ENCODE peak calls at places on chromosomes 3 and 15, in ten cellular contexts. V is choroid plexus epithelial cell; W is fibroblast of mammary gland; D is body of pancreas; A is epithelial cell of esophagus; P is right lobe of liver; X is CD8-positive, alpha-beta memory T cell; H is Panc1; F is psoas muscle; K is mammary epithelial cell. N is an unnamed sample.

GRCh38 chr15:78177447-78177873 is 28.3 kb downstream of the IDH3A start:
- DNase-seq in V (peak), W (peak), D (peak), A (peak), P (no peak), X (no peak), H (peak), F (peak), K (no peak), N (peak)

GRCh38 chr3:110504401-110504800 is 567.2 kb upstream of the NECTIN3 start:
- DNase-seq in V (no peak), W (no peak), D (no peak), A (peak), P (no peak), X (no peak), H (no peak), F (no peak), K (no peak), N (no peak)

GRCh38 chr15:39131605-39132004 is 449.3 kb upstream of the THBS1 start:
- DNase-seq in V (no peak), W (peak), D (no peak), A (peak), P (no peak), X (no peak), H (no peak), F (no peak), K (no peak), N (no peak)

GRCh38 chr15:90845201-90845949 is 23.0 kb upstream of the FURIN start:
- DNase-seq in V (peak), W (peak), D (no peak), A (peak), P (no peak), X (no peak), H (peak), F (no peak), K (peak), N (no peak)

GRCh38 chr3:151299006-151299405 is 17.6 kb downstream of the GPR87 start:
- DNase-seq in V (no peak), W (no peak), D (no peak), A (no peak), P (no peak), X (no peak), H (no peak), F (no peak), K (no peak), N (no peak)

GRCh38 chr15:67010898-67011619 is 54.3 kb upstream of the SMAD3 start:
- DNase-seq in V (peak), W (no peak), D (no peak), A (no peak), P (no peak), X (no peak), H (no peak), F (no peak), K (no peak), N (no peak)

GRCh38 chr3:11899826-11900225 is 53.1 kb upstream of the TAMM41 start:
- DNase-seq in V (no peak), W (no peak), D (no peak), A (no peak), P (no peak), X (no peak), H (no peak), F (no peak), K (no peak), N (no peak)

GRCh38 chr3:152611905-152612304 is 223.0 kb upstream of the P2RY1 start:
- DNase-seq in V (no peak), W (no peak), D (no peak), A (no peak), P (no peak), X (no peak), H (no peak), F (no peak), K (no peak), N (no peak)

GRCh38 chr3:40317061-40317676 is 7.7 kb downstream of the EIF1B start:
- DNase-seq in V (peak), W (peak), D (peak), A (peak), P (no peak), X (peak), H (peak), F (no peak), K (peak), N (no peak)

GRCh38 chr3:142987707-142988106 is 13.7 kb upstream of the U2SURP start:
- DNase-seq in V (peak), W (peak), D (no peak), A (peak), P (no peak), X (no peak), H (no peak), F (peak), K (peak), N (no peak)

GRCh38 chr15:63348392-63348791 is 33.3 kb downstream of the CA12 start:
- DNase-seq in V (peak), W (peak), D (peak), A (peak), P (no peak), X (no peak), H (no peak), F (peak), K (peak), N (no peak)

GRCh38 chr15:65326109-65326508 is 21.6 kb downstream of the RNU5B-1 start:
- DNase-seq in V (peak), W (peak), D (peak), A (peak), P (no peak), X (no peak), H (no peak), F (peak), K (no peak), N (no peak)

GRCh38 chr3:27802425-27802824 is 80.3 kb upstream of the EOMES start:
- DNase-seq in V (no peak), W (no peak), D (no peak), A (no peak), P (no peak), X (no peak), H (no peak), F (no peak), K (no peak), N (no peak)

GRCh38 chr15:80835338-80835737 is 56.2 kb downstream of the CEMIP start:
- DNase-seq in V (no peak), W (no peak), D (no peak), A (no peak), P (no peak), X (no peak), H (no peak), F (no peak), K (no peak), N (no peak)

GRCh38 chr3:131796558-131796957 is 238.3 kb downstream of the CPNE4 start:
- DNase-seq in V (no peak), W (no peak), D (no peak), A (no peak), P (no peak), X (no peak), H (no peak), F (no peak), K (no peak), N (peak)
- H3K4me3 ChIP-seq in V (no peak), W (no peak), D (no peak), A (no peak), P (no peak), X (no peak), H (no peak), F (no peak), K (no peak), N (no peak)

DNA sequence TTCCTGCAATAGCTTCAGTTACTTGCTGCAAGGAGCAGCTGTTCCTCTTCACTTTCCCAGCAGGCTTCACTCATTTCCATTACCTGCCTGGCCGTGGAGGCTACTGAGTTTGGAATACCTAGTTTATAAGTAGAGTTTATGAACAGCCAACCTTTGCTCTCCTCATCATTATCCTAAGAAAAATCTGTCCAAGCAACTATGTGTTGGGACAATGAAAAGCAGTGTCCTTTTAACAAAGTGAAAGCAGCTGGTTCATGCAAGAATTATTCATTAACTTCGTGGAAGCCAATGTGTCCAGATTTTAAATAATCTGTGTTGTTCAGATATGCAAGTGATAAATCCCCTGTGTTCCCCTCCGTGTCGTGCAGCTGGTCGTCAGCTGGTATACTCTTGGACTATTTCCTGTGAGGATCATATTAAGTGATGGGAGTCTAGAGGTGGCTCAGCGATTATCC is 39.3 kb upstream of the SSR3 start:
- DNase-seq in V (no peak), W (no peak), D (peak), A (no peak), P (no peak), X (no peak), H (no peak), F (no peak), K (no peak), N (no peak)
- H3K4me3 ChIP-seq in V (no peak), W (no peak), D (no peak), A (no peak), P (no peak), X (no peak), H (no peak), F (peak), K (no peak), N (no peak)

GRCh38 chr3:52408466-52408865 is 36.4 kb downstream of the SEMA3G start:
- DNase-seq in V (no peak), W (no peak), D (peak), A (no peak), P (no peak), X (no peak), H (no peak), F (peak), K (no peak), N (no peak)
- H3K4me3 ChIP-seq in V (no peak), W (peak), D (no peak), A (peak), P (no peak), X (peak), H (peak), F (peak), K (peak), N (no peak)

GRCh38 chr3:37590328-37591079 is 271.2 kb upstream of the CTDSPL start:
- DNase-seq in V (no peak), W (peak), D (peak), A (no peak), P (peak), X (no peak), H (no peak), F (peak), K (no peak), N (no peak)
- H3K4me3 ChIP-seq in V (no peak), W (no peak), D (no peak), A (no peak), P (no peak), X (no peak), H (no peak), F (no peak), K (no peak), N (no peak)

GRCh38 chr3:159854500-159855124 is 134.0 kb upstream of the IL12A start:
- DNase-seq in V (peak), W (peak), D (no peak), A (peak), P (no peak), X (no peak), H (peak), F (peak), K (peak), N (no peak)
- H3K4me3 ChIP-seq in V (peak), W (peak), D (no peak), A (no peak), P (no peak), X (no peak), H (peak), F (peak), K (no peak), N (no peak)

GRCh38 chr15:84599906-84600305 is 903 bp upstream of the ZSCAN2 start:
- DNase-seq in V (no peak), W (no peak), D (no peak), A (no peak), P (peak), X (no peak), H (no peak), F (no peak), K (no peak), N (no peak)
- H3K4me3 ChIP-seq in V (no peak), W (no peak), D (no peak), A (no peak), P (no peak), X (no peak), H (peak), F (peak), K (no peak), N (no peak)

N was measured in iPS DF 6.9.